ENCODE peak calls at places on chromosomes 3 and 15, in eight cellular contexts. B, A, L, C, W, Y, R and I are unnamed samples.

GRCh38 chr3:65958216-65958615 is 80.5 kb downstream of the MAGI1 start:
- DNase-seq in A (no peak), B (no peak), C (no peak), R (no peak), W (no peak), L (no peak), Y (no peak), I (no peak)

GRCh38 chr3:73499787-73500186 is 125.0 kb downstream of the PDZRN3 start:
- DNase-seq in W (no peak), Y (no peak), L (no peak), A (no peak), B (no peak), R (no peak), C (no peak), I (peak; percentile 17)

GRCh38 chr15:81987628-81988027 is 58.2 kb downstream of the MEX3B start:
- DNase-seq in C (no peak), B (no peak), A (no peak), L (no peak), R (no peak), Y (no peak), W (no peak), I (no peak)

GRCh38 chr3:45330500-45331295 is 57.7 kb upstream of the LARS2 start:
- DNase-seq in R (no peak), B (no peak), Y (no peak), A (no peak), C (no peak), L (no peak), W (no peak), I (no peak)

GRCh38 chr15:100934735-100935134 is 15.6 kb downstream of the LRRK1 start:
- DNase-seq in C (no peak), R (no peak), W (no peak), B (peak; percentile 17), A (no peak), L (no peak), Y (no peak), I (no peak)

GRCh38 chr3:66463054-66463631 is 37.7 kb downstream of the LRIG1 start:
- DNase-seq in B (peak; percentile 39), L (no peak), Y (no peak), R (no peak), C (no peak), W (no peak), A (no peak), I (no peak)

GRCh38 chr15:64029111-64029510 is 17.2 kb downstream of the DAPK2 start:
- DNase-seq in W (no peak), B (no peak), C (no peak), R (no peak), L (no peak), Y (no peak), A (no peak), I (no peak)

GRCh38 chr3:187739125-187739560 is 6.1 kb downstream of the BCL6 start:
- DNase-seq in L (no peak), B (no peak), W (no peak), R (peak; percentile 93), Y (no peak), A (no peak), C (peak; percentile 62), I (peak; percentile 38)

GRCh38 chr15:100801256-100801900 is 78.3 kb upstream of the ALDH1A3 start:
- DNase-seq in A (no peak), L (no peak), R (no peak), C (no peak), W (no peak), Y (no peak), B (no peak), I (no peak)

GRCh38 chr3:36784012-36784763 is 19.8 kb upstream of the DCLK3 start:
- DNase-seq in Y (no peak), C (no peak), W (no peak), B (peak; percentile 62), A (no peak), R (no peak), L (no peak), I (no peak)

GRCh38 chr3:157794771-157795170 is 291.6 kb upstream of the VEPH1 start:
- DNase-seq in A (no peak), L (no peak), R (no peak), W (no peak), C (no peak), B (peak; percentile 76), Y (no peak), I (no peak)

GRCh38 chr15:71934446-71934845 is 124.1 kb downstream of the NR2E3 start:
- DNase-seq in Y (no peak), R (no peak), W (no peak), A (no peak), B (no peak), C (no peak), L (no peak), I (no peak)

GRCh38 chr3:126550488-126551051 is 8.2 kb downstream of the C3orf22 start:
- DNase-seq in Y (no peak), C (peak; percentile 8), A (no peak), B (no peak), R (peak; percentile 50), W (no peak), L (no peak), I (no peak)

DNA sequence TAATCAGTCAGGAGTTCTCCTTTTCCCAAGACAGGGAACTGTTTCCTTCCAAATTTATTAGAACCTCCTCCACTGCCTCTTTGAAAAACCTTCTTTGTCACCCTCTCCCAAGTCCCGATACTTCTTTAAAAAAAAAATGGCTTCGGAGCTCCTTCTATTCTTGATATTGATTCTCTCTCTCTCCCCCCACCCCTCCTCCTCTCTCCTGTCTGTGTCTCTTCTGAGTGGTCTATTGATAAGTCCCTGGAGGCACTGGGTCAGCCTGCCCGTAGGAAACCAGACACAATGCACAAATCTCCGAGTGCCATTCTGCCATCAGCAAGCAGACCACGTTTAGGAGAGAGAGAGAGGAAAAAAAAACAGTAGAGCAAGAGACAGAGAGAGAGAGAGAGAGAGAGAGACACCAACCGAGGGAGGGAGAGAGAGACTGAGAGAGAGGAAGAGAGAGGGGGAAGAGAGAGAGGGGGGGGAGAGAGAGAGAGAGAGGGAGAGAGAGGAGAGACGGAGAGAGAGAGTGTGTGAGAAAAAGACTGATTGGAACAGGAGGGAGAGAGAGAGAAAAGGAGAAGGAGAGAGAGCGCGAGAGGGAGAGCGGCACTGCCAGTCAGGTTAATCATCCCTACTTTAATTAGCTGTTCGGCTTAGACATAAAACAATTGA is 160.9 kb downstream of the TIGIT start:
- DNase-seq in A (no peak), C (no peak), W (no peak), B (peak; percentile 34), Y (peak; percentile 21), L (no peak), R (no peak), I (no peak)
- TF ChIP-seq CTCF in A (no peak), C (no peak), W (no peak), B (no peak), Y (no peak), L (peak; percentile 77), R (no peak), I (no peak)

GRCh38 chr3:47163023-47163989 is 607 bp downstream of the SETD2 start:
- DNase-seq in R (peak; percentile 88), C (peak; percentile 41), Y (peak; percentile 40), A (no peak), B (peak; percentile 29), L (peak; percentile 5), W (no peak), I (peak; percentile 61)

GRCh38 chr3:47161983-47162694 is 1.8 kb downstream of the SETD2 start:
- DNase-seq in B (no peak), C (no peak), R (no peak), Y (no peak), W (no peak), L (no peak), A (no peak), I (no peak)

GRCh38 chr3:47159820-47160219 is 4.1 kb downstream of the SETD2 start:
- DNase-seq in W (no peak), B (no peak), C (no peak), Y (no peak), L (no peak), A (no peak), R (no peak), I (no peak)

GRCh38 chr3:47162695-47163022 is 1.3 kb downstream of the SETD2 start:
- DNase-seq in C (no peak), Y (no peak), L (no peak), W (no peak), A (no peak), B (peak; percentile 18), R (no peak), I (no peak)

GRCh38 chr3:47163990-47164848 is at the start of gene SETD2:
- DNase-seq in B (peak; percentile 87), A (peak; percentile 61), R (peak; percentile 98), L (peak; percentile 95), Y (peak; percentile 96), C (peak; percentile 97), W (peak; percentile 69), I (peak; percentile 93)
- TF ChIP-seq CTCF in B (peak; percentile 6), A (peak; percentile 61), R (no peak), L (peak; percentile 61), Y (peak; percentile 24), C (no peak), W (peak; percentile 31), I (peak; percentile 66)

DNA sequence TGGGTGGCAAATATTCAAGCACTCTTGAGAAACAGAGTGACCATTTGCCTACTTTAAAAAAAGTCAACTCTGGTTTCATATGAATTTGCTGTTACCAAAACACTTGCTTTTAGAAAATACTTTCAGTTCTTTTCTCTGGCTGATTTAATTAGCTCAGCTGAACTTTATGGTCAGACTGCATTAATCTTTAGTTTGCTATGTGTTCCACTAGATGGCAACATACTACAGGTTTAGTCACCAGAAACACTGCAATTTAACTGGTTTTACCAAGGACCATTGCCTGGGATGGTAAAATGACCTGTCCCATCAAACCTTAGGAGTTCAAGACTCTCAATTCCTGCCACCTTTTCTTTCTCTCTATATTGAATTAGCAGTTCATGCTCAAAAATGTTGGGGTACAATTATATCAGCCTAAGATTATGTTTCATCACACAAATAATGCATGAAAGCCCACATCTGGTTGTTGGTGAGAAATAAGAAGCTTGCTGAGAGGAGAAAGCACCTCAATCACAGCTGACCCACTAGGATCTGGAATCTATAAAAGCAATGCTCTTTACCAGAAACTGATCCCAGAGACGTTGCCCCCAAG is 14.2 kb downstream of the EIF4E3 start:
- DNase-seq in W (no peak), C (no peak), B (peak; percentile 71), Y (no peak), R (no peak), A (no peak), L (no peak), I (peak; percentile 73)
- TF ChIP-seq CTCF in W (peak; percentile 65), C (no peak), B (peak; percentile 60), Y (peak; percentile 33), R (no peak), A (peak; percentile 72), L (peak; percentile 23), I (peak; percentile 53)

GRCh38 chr15:62393196-62393595 is 228.1 kb upstream of the C2CD4B start:
- DNase-seq in A (no peak), R (no peak), L (no peak), W (no peak), C (no peak), Y (no peak), B (peak; percentile 64), I (no peak)

GRCh38 chr15:62392411-62392810 is 227.3 kb upstream of the C2CD4B start:
- DNase-seq in L (peak; percentile 14), C (no peak), A (no peak), R (no peak), Y (peak; percentile 34), B (peak; percentile 54), W (no peak), I (no peak)

GRCh38 chr15:62389887-62390792 is 225.1 kb upstream of the C2CD4B start:
- DNase-seq in C (peak; percentile 63), Y (peak; percentile 63), W (no peak), L (peak; percentile 37), A (no peak), R (peak; percentile 90), B (peak; percentile 73), I (peak; percentile 93)

GRCh38 chr15:62390793-62391543 is 225.9 kb upstream of the C2CD4B start:
- DNase-seq in C (peak; percentile 46), L (no peak), R (peak; percentile 88), Y (peak; percentile 20), A (no peak), W (no peak), B (peak; percentile 33), I (peak; percentile 57)

GRCh38 chr15:62391565-62392262 is 226.6 kb upstream of the C2CD4B start:
- DNase-seq in R (peak; percentile 90), A (no peak), C (peak; percentile 40), Y (peak; percentile 34), W (no peak), L (peak; percentile 26), B (peak; percentile 45), I (peak; percentile 64)
- TF ChIP-seq CTCF in R (no peak), A (peak; percentile 32), C (no peak), Y (no peak), W (peak; percentile 56), L (no peak), B (no peak), I (no peak)